ENCODE peak calls at places on chromosome 16, in eight cellular contexts. One of them, this sample, is unnamed.

GRCh38 chr16:24681793-24682192 is 47.7 kb upstream of the TNRC6A start:
- DNase-seq in heart left ventricle: no peak
- DNase-seq in ascending aorta: no peak
- DNase-seq in H9: no peak
- DNase-seq in breast epithelium: no peak
- DNase-seq in esophagus squamous epithelium: no peak
- DNase-seq in mammary epithelial cell: peak
- DNase-seq in small intestine: no peak
- DNase-seq in this sample: no peak

GRCh38 chr16:19700319-19700781 is 17.7 kb downstream of the KNOP1 start:
- DNase-seq in esophagus squamous epithelium: no peak
- DNase-seq in mammary epithelial cell: no peak
- DNase-seq in H9: no peak
- DNase-seq in heart left ventricle: no peak
- DNase-seq in ascending aorta: no peak
- DNase-seq in small intestine: peak
- DNase-seq in breast epithelium: no peak
- DNase-seq in this sample: no peak

GRCh38 chr16:19781196-19781595 is 63.1 kb downstream of the IQCK start:
- DNase-seq in mammary epithelial cell: no peak
- DNase-seq in breast epithelium: no peak
- DNase-seq in ascending aorta: no peak
- DNase-seq in small intestine: no peak
- DNase-seq in heart left ventricle: no peak
- DNase-seq in esophagus squamous epithelium: no peak
- DNase-seq in H9: no peak
- DNase-seq in this sample: no peak

GRCh38 chr16:52346709-52347108 is 200.2 kb downstream of the TOX3 start:
- DNase-seq in H9: no peak
- DNase-seq in heart left ventricle: no peak
- DNase-seq in small intestine: no peak
- DNase-seq in esophagus squamous epithelium: no peak
- DNase-seq in breast epithelium: no peak
- DNase-seq in mammary epithelial cell: no peak
- DNase-seq in ascending aorta: no peak
- DNase-seq in this sample: no peak

GRCh38 chr16:27303256-27304100 is 10.3 kb upstream of the IL4R start:
- DNase-seq in H9: no peak
- DNase-seq in small intestine: no peak
- DNase-seq in mammary epithelial cell: no peak
- DNase-seq in breast epithelium: peak
- DNase-seq in ascending aorta: peak
- DNase-seq in heart left ventricle: no peak
- DNase-seq in esophagus squamous epithelium: no peak
- DNase-seq in this sample: no peak

GRCh38 chr16:71288570-71288889 is 672 bp downstream of the CMTR2 start:
- DNase-seq in breast epithelium: no peak
- DNase-seq in small intestine: no peak
- DNase-seq in esophagus squamous epithelium: no peak
- DNase-seq in ascending aorta: no peak
- DNase-seq in mammary epithelial cell: peak
- DNase-seq in H9: no peak
- DNase-seq in heart left ventricle: no peak
- DNase-seq in this sample: no peak

GRCh38 chr16:21097151-21097550 is 53.5 kb downstream of the DNAH3 start:
- DNase-seq in breast epithelium: no peak
- DNase-seq in H9: no peak
- DNase-seq in small intestine: no peak
- DNase-seq in esophagus squamous epithelium: no peak
- DNase-seq in ascending aorta: no peak
- DNase-seq in heart left ventricle: no peak
- DNase-seq in mammary epithelial cell: peak
- DNase-seq in this sample: no peak

GRCh38 chr16:23629516-23629915 is 11.6 kb downstream of the PALB2 start:
- DNase-seq in small intestine: no peak
- DNase-seq in heart left ventricle: no peak
- DNase-seq in mammary epithelial cell: peak
- DNase-seq in H9: no peak
- DNase-seq in breast epithelium: no peak
- DNase-seq in ascending aorta: no peak
- DNase-seq in esophagus squamous epithelium: no peak
- DNase-seq in this sample: no peak

GRCh38 chr16:54633943-54634362 is 296.7 kb upstream of the IRX5 start:
- DNase-seq in esophagus squamous epithelium: no peak
- DNase-seq in small intestine: no peak
- DNase-seq in breast epithelium: no peak
- DNase-seq in mammary epithelial cell: peak
- DNase-seq in H9: peak
- DNase-seq in ascending aorta: peak
- DNase-seq in heart left ventricle: no peak
- DNase-seq in this sample: peak

GRCh38 chr16:50859628-50860360 is 117.9 kb downstream of the CYLD start:
- DNase-seq in mammary epithelial cell: no peak
- DNase-seq in breast epithelium: no peak
- DNase-seq in small intestine: peak
- DNase-seq in esophagus squamous epithelium: no peak
- DNase-seq in ascending aorta: no peak
- DNase-seq in H9: no peak
- DNase-seq in heart left ventricle: no peak
- DNase-seq in this sample: no peak

GRCh38 chr16:58417035-58417434 is 24.8 kb downstream of the GINS3 start:
- DNase-seq in breast epithelium: no peak
- DNase-seq in small intestine: no peak
- DNase-seq in mammary epithelial cell: no peak
- DNase-seq in heart left ventricle: no peak
- DNase-seq in H9: no peak
- DNase-seq in esophagus squamous epithelium: no peak
- DNase-seq in ascending aorta: no peak
- DNase-seq in this sample: no peak
- H3K27ac ChIP-seq in breast epithelium: no peak
- H3K27ac ChIP-seq in small intestine: no peak
- H3K27ac ChIP-seq in mammary epithelial cell: no peak
- H3K27ac ChIP-seq in heart left ventricle: peak
- H3K27ac ChIP-seq in H9: no peak
- H3K27ac ChIP-seq in esophagus squamous epithelium: no peak
- H3K27ac ChIP-seq in ascending aorta: no peak
- H3K27ac ChIP-seq in this sample: no peak

GRCh38 chr16:13931845-13932244 is 11.9 kb downstream of the ERCC4 start:
- DNase-seq in mammary epithelial cell: no peak
- DNase-seq in ascending aorta: no peak
- DNase-seq in breast epithelium: no peak
- DNase-seq in esophagus squamous epithelium: no peak
- DNase-seq in H9: no peak
- DNase-seq in heart left ventricle: no peak
- DNase-seq in small intestine: no peak
- DNase-seq in this sample: no peak
- H3K27ac ChIP-seq in mammary epithelial cell: no peak
- H3K27ac ChIP-seq in ascending aorta: no peak
- H3K27ac ChIP-seq in breast epithelium: no peak
- H3K27ac ChIP-seq in esophagus squamous epithelium: no peak
- H3K27ac ChIP-seq in H9: no peak
- H3K27ac ChIP-seq in heart left ventricle: no peak
- H3K27ac ChIP-seq in small intestine: no peak
- H3K27ac ChIP-seq in this sample: no peak

DNA sequence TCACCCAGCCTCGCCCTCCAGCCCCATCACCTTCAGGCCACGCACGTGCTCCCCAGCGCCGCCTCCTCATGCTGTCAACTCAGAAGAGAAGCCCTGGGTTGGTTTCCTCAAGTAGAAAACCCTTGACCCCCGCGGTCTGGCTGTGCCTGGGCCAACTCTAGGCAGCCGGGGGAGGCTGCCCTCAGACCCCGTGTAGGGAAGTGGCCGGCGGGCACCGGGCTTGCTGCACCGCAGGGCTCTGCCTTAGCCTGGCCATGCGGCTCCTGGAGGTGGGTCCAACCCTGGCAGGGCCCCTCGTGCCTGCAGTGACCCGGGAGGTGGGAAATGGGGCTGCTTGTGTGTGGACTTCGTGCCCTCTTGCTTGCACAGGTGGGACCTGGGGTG is 149.9 kb upstream of the GSE1 start:
- DNase-seq in H9: no peak
- DNase-seq in heart left ventricle: no peak
- DNase-seq in esophagus squamous epithelium: no peak
- DNase-seq in mammary epithelial cell: no peak
- DNase-seq in small intestine: no peak
- DNase-seq in ascending aorta: no peak
- DNase-seq in breast epithelium: no peak
- DNase-seq in this sample: no peak
- H3K27ac ChIP-seq in H9: no peak
- H3K27ac ChIP-seq in heart left ventricle: peak
- H3K27ac ChIP-seq in esophagus squamous epithelium: no peak
- H3K27ac ChIP-seq in mammary epithelial cell: no peak
- H3K27ac ChIP-seq in small intestine: no peak
- H3K27ac ChIP-seq in ascending aorta: no peak
- H3K27ac ChIP-seq in breast epithelium: no peak
- H3K27ac ChIP-seq in this sample: no peak

GRCh38 chr16:84993926-84994325 is 17.4 kb downstream of the ZDHHC7 start:
- DNase-seq in mammary epithelial cell: no peak
- DNase-seq in H9: no peak
- DNase-seq in esophagus squamous epithelium: no peak
- DNase-seq in heart left ventricle: no peak
- DNase-seq in small intestine: no peak
- DNase-seq in breast epithelium: no peak
- DNase-seq in ascending aorta: no peak
- DNase-seq in this sample: no peak
- H3K27ac ChIP-seq in mammary epithelial cell: peak
- H3K27ac ChIP-seq in H9: no peak
- H3K27ac ChIP-seq in esophagus squamous epithelium: peak
- H3K27ac ChIP-seq in heart left ventricle: no peak
- H3K27ac ChIP-seq in small intestine: peak
- H3K27ac ChIP-seq in breast epithelium: peak
- H3K27ac ChIP-seq in ascending aorta: peak
- H3K27ac ChIP-seq in this sample: no peak

GRCh38 chr16:66264311-66265105 is 102.0 kb upstream of the CDH5 start:
- DNase-seq in breast epithelium: peak
- DNase-seq in small intestine: no peak
- DNase-seq in ascending aorta: peak
- DNase-seq in esophagus squamous epithelium: no peak
- DNase-seq in H9: no peak
- DNase-seq in heart left ventricle: no peak
- DNase-seq in mammary epithelial cell: no peak
- DNase-seq in this sample: no peak

GRCh38 chr16:66265106-66265415 is 101.4 kb upstream of the CDH5 start:
- DNase-seq in breast epithelium: no peak
- DNase-seq in heart left ventricle: no peak
- DNase-seq in esophagus squamous epithelium: no peak
- DNase-seq in H9: no peak
- DNase-seq in small intestine: no peak
- DNase-seq in ascending aorta: peak
- DNase-seq in mammary epithelial cell: no peak
- DNase-seq in this sample: no peak

GRCh38 chr16:66263973-66264310 is 102.5 kb upstream of the CDH5 start:
- DNase-seq in heart left ventricle: no peak
- DNase-seq in esophagus squamous epithelium: no peak
- DNase-seq in H9: no peak
- DNase-seq in ascending aorta: no peak
- DNase-seq in small intestine: no peak
- DNase-seq in breast epithelium: no peak
- DNase-seq in mammary epithelial cell: no peak
- DNase-seq in this sample: no peak

GRCh38 chr16:66266436-66267286 is 99.8 kb upstream of the CDH5 start:
- DNase-seq in mammary epithelial cell: no peak
- DNase-seq in H9: peak
- DNase-seq in small intestine: no peak
- DNase-seq in ascending aorta: no peak
- DNase-seq in breast epithelium: peak
- DNase-seq in esophagus squamous epithelium: no peak
- DNase-seq in heart left ventricle: peak
- DNase-seq in this sample: no peak

GRCh38 chr16:66265556-66266133 is 100.8 kb upstream of the CDH5 start:
- DNase-seq in esophagus squamous epithelium: no peak
- DNase-seq in heart left ventricle: no peak
- DNase-seq in breast epithelium: peak
- DNase-seq in H9: no peak
- DNase-seq in mammary epithelial cell: no peak
- DNase-seq in ascending aorta: peak
- DNase-seq in small intestine: no peak
- DNase-seq in this sample: no peak
- H3K27ac ChIP-seq in esophagus squamous epithelium: peak
- H3K27ac ChIP-seq in heart left ventricle: no peak
- H3K27ac ChIP-seq in breast epithelium: peak
- H3K27ac ChIP-seq in H9: no peak
- H3K27ac ChIP-seq in mammary epithelial cell: no peak
- H3K27ac ChIP-seq in ascending aorta: no peak
- H3K27ac ChIP-seq in small intestine: no peak
- H3K27ac ChIP-seq in this sample: no peak

DNA sequence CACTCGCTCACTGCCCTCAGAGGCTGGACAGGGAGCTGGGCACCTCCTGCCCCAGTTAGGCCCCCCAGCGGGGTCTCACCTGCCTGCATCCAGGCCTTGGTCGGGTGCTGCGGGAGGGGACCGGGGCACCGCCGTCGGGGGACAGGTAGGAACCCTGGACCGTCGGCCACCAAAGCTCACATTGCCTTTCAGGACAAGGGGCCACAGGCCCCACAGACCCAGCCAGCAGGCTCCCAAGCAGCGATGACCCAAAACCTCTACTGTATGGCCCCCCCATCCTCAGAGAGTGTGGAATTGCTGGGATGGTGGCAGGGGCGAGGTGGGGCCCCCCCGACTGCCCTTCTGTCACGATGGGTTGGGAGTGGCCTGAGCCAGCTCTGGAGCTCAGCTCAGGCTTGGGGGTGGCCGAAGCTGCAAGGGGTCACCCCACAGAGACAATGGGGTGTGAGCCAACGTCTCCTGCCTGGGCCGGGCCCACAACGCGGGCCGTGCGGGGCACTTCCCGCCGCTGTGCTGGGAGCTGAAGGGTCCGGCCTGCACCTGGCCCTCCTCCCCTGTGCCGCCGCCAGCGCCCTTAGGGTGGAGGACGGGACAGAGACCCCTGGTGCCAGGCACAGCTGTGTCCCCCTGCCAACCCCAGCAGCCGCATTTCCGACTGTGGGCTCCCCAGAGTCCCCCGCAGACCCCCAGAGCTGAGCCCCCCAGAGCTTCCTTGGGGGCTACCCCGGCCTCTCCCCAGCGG is 498 bp downstream of the IGFALS start:
- DNase-seq in esophagus squamous epithelium: no peak
- DNase-seq in mammary epithelial cell: no peak
- DNase-seq in H9: no peak
- DNase-seq in heart left ventricle: no peak
- DNase-seq in ascending aorta: no peak
- DNase-seq in breast epithelium: no peak
- DNase-seq in small intestine: no peak
- DNase-seq in this sample: no peak
- H3K27ac ChIP-seq in esophagus squamous epithelium: no peak
- H3K27ac ChIP-seq in mammary epithelial cell: no peak
- H3K27ac ChIP-seq in H9: no peak
- H3K27ac ChIP-seq in heart left ventricle: no peak
- H3K27ac ChIP-seq in ascending aorta: no peak
- H3K27ac ChIP-seq in breast epithelium: no peak
- H3K27ac ChIP-seq in small intestine: no peak
- H3K27ac ChIP-seq in this sample: no peak

GRCh38 chr16:8957061-8957392 is 6.7 kb downstream of the USP7 start:
- DNase-seq in esophagus squamous epithelium: no peak
- DNase-seq in breast epithelium: no peak
- DNase-seq in ascending aorta: no peak
- DNase-seq in heart left ventricle: no peak
- DNase-seq in mammary epithelial cell: no peak
- DNase-seq in H9: no peak
- DNase-seq in small intestine: no peak
- DNase-seq in this sample: no peak
- H3K27ac ChIP-seq in esophagus squamous epithelium: no peak
- H3K27ac ChIP-seq in breast epithelium: no peak
- H3K27ac ChIP-seq in ascending aorta: no peak
- H3K27ac ChIP-seq in heart left ventricle: no peak
- H3K27ac ChIP-seq in mammary epithelial cell: no peak
- H3K27ac ChIP-seq in H9: no peak
- H3K27ac ChIP-seq in small intestine: peak
- H3K27ac ChIP-seq in this sample: no peak

GRCh38 chr16:67674851-67675578 is 8.4 kb downstream of the C16orf86 start:
- DNase-seq in breast epithelium: no peak
- DNase-seq in mammary epithelial cell: no peak
- DNase-seq in H9: no peak
- DNase-seq in ascending aorta: no peak
- DNase-seq in esophagus squamous epithelium: no peak
- DNase-seq in heart left ventricle: no peak
- DNase-seq in small intestine: peak
- DNase-seq in this sample: no peak
- H3K27ac ChIP-seq in breast epithelium: peak
- H3K27ac ChIP-seq in mammary epithelial cell: no peak
- H3K27ac ChIP-seq in H9: no peak
- H3K27ac ChIP-seq in ascending aorta: no peak
- H3K27ac ChIP-seq in esophagus squamous epithelium: peak
- H3K27ac ChIP-seq in heart left ventricle: peak
- H3K27ac ChIP-seq in small intestine: peak
- H3K27ac ChIP-seq in this sample: no peak

This sample was measured in substantia nigra.